ENCODE peak calls at places on chromosomes 3 and 15, in five cellular contexts. One of them, this sample, is unnamed.

GRCh38 chr3:16318216-16318615 is 53.2 kb downstream of the OXNAD1 start:
- DNase-seq in ovary: no peak
- DNase-seq in astrocyte of the cerebellum: no peak
- DNase-seq in dorsolateral prefrontal cortex: no peak
- DNase-seq in GM06990: no peak
- DNase-seq in this sample: no peak

GRCh38 chr3:9945358-9945757 is 6.8 kb downstream of the PRRT3 start:
- DNase-seq in ovary: no peak
- DNase-seq in astrocyte of the cerebellum: no peak
- DNase-seq in dorsolateral prefrontal cortex: no peak
- DNase-seq in GM06990: no peak
- DNase-seq in this sample: no peak

GRCh38 chr3:16402451-16402850 is 111.0 kb downstream of the RFTN1 start:
- DNase-seq in ovary: no peak
- DNase-seq in astrocyte of the cerebellum: no peak
- DNase-seq in dorsolateral prefrontal cortex: no peak
- DNase-seq in GM06990: no peak
- DNase-seq in this sample: peak

GRCh38 chr3:17118771-17119170 is 234.0 kb downstream of the PLCL2 start:
- DNase-seq in ovary: no peak
- DNase-seq in astrocyte of the cerebellum: no peak
- DNase-seq in dorsolateral prefrontal cortex: no peak
- DNase-seq in GM06990: no peak
- DNase-seq in this sample: no peak

GRCh38 chr3:194069421-194070219 is 66.3 kb upstream of the HES1 start:
- DNase-seq in ovary: no peak
- DNase-seq in astrocyte of the cerebellum: no peak
- DNase-seq in dorsolateral prefrontal cortex: no peak
- DNase-seq in GM06990: no peak
- DNase-seq in this sample: no peak

GRCh38 chr15:84783493-84784251 is 33.5 kb upstream of the ALPK3 start:
- DNase-seq in ovary: no peak
- DNase-seq in astrocyte of the cerebellum: no peak
- DNase-seq in dorsolateral prefrontal cortex: no peak
- DNase-seq in GM06990: no peak
- DNase-seq in this sample: no peak

GRCh38 chr3:58532794-58533220 is 4.2 kb downstream of the ACOX2 start:
- DNase-seq in ovary: peak
- DNase-seq in astrocyte of the cerebellum: no peak
- DNase-seq in dorsolateral prefrontal cortex: peak
- DNase-seq in GM06990: peak
- DNase-seq in this sample: peak

GRCh38 chr15:92448370-92448769 is 54.7 kb downstream of the ST8SIA2 start:
- DNase-seq in ovary: no peak
- DNase-seq in astrocyte of the cerebellum: no peak
- DNase-seq in dorsolateral prefrontal cortex: no peak
- DNase-seq in GM06990: no peak
- DNase-seq in this sample: no peak

GRCh38 chr3:117562000-117562399 is 852.4 kb downstream of the TUSC7 start:
- DNase-seq in ovary: no peak
- DNase-seq in astrocyte of the cerebellum: no peak
- DNase-seq in dorsolateral prefrontal cortex: no peak
- DNase-seq in GM06990: no peak
- DNase-seq in this sample: no peak

GRCh38 chr15:87219650-87220615 is 1036.6 kb downstream of the NTRK3 start:
- DNase-seq in ovary: no peak
- DNase-seq in astrocyte of the cerebellum: no peak
- DNase-seq in dorsolateral prefrontal cortex: no peak
- DNase-seq in GM06990: no peak
- DNase-seq in this sample: no peak

GRCh38 chr15:58179206-58179605 is 41.0 kb downstream of the AQP9 start:
- DNase-seq in ovary: no peak
- DNase-seq in astrocyte of the cerebellum: no peak
- DNase-seq in dorsolateral prefrontal cortex: no peak
- DNase-seq in GM06990: no peak
- DNase-seq in this sample: no peak

GRCh38 chr3:146277953-146278631 is 27.2 kb upstream of the PLSCR4 start:
- DNase-seq in ovary: no peak
- DNase-seq in astrocyte of the cerebellum: peak
- DNase-seq in dorsolateral prefrontal cortex: no peak
- DNase-seq in GM06990: no peak
- DNase-seq in this sample: peak

GRCh38 chr3:72100626-72101187 is 315.8 kb upstream of the PROK2 start:
- DNase-seq in ovary: peak
- DNase-seq in astrocyte of the cerebellum: no peak
- DNase-seq in dorsolateral prefrontal cortex: peak
- DNase-seq in GM06990: peak
- DNase-seq in this sample: peak

GRCh38 chr3:4835616-4836043 is 143.6 kb upstream of the BHLHE40 start:
- DNase-seq in ovary: no peak
- DNase-seq in astrocyte of the cerebellum: no peak
- DNase-seq in dorsolateral prefrontal cortex: no peak
- DNase-seq in GM06990: no peak
- DNase-seq in this sample: no peak

GRCh38 chr3:189999718-190000117 is 121.0 kb downstream of the P3H2 start:
- DNase-seq in ovary: no peak
- DNase-seq in astrocyte of the cerebellum: no peak
- DNase-seq in dorsolateral prefrontal cortex: no peak
- DNase-seq in GM06990: no peak
- DNase-seq in this sample: no peak

GRCh38 chr3:170128259-170128976 is 53.1 kb downstream of the PHC3 start:
- DNase-seq in ovary: no peak
- DNase-seq in astrocyte of the cerebellum: no peak
- DNase-seq in dorsolateral prefrontal cortex: no peak
- DNase-seq in GM06990: peak
- DNase-seq in this sample: no peak

GRCh38 chr15:68352401-68353062 is 75.0 kb downstream of the FEM1B start:
- DNase-seq in ovary: no peak
- DNase-seq in astrocyte of the cerebellum: peak
- DNase-seq in dorsolateral prefrontal cortex: no peak
- DNase-seq in GM06990: no peak
- DNase-seq in this sample: peak

GRCh38 chr3:10374311-10374710 is 53.4 kb upstream of the SEC13 start:
- DNase-seq in ovary: no peak
- DNase-seq in astrocyte of the cerebellum: no peak
- DNase-seq in dorsolateral prefrontal cortex: no peak
- DNase-seq in GM06990: no peak
- DNase-seq in this sample: no peak

GRCh38 chr3:48716508-48716981 is 476 bp downstream of the IP6K2 start:
- DNase-seq in ovary: peak
- DNase-seq in astrocyte of the cerebellum: no peak
- DNase-seq in dorsolateral prefrontal cortex: peak
- DNase-seq in GM06990: peak
- DNase-seq in this sample: no peak

GRCh38 chr15:77819271-77819806 is 186.6 kb upstream of the LINGO1 start:
- DNase-seq in ovary: no peak
- DNase-seq in astrocyte of the cerebellum: no peak
- DNase-seq in dorsolateral prefrontal cortex: peak
- DNase-seq in GM06990: no peak
- DNase-seq in this sample: no peak

GRCh38 chr3:55485208-55485791 is 1.8 kb downstream of the WNT5A start:
- DNase-seq in ovary: peak
- DNase-seq in astrocyte of the cerebellum: peak
- DNase-seq in dorsolateral prefrontal cortex: peak
- DNase-seq in GM06990: peak
- DNase-seq in this sample: peak

GRCh38 chr3:60153221-60153999 is 1097.8 kb downstream of the FHIT start:
- DNase-seq in ovary: no peak
- DNase-seq in astrocyte of the cerebellum: no peak
- DNase-seq in dorsolateral prefrontal cortex: no peak
- DNase-seq in GM06990: no peak
- DNase-seq in this sample: no peak

GRCh38 chr3:177827517-177828249 is 630.4 kb upstream of the TBL1XR1 start:
- DNase-seq in ovary: no peak
- DNase-seq in astrocyte of the cerebellum: peak
- DNase-seq in dorsolateral prefrontal cortex: no peak
- DNase-seq in GM06990: no peak
- DNase-seq in this sample: peak

GRCh38 chr15:95563634-95564033 is 766.9 kb upstream of the NR2F2 start:
- DNase-seq in ovary: no peak
- DNase-seq in astrocyte of the cerebellum: no peak
- DNase-seq in dorsolateral prefrontal cortex: no peak
- DNase-seq in GM06990: no peak
- DNase-seq in this sample: no peak

GRCh38 chr3:19934098-19934566 is at the start of gene EFHB:
- DNase-seq in ovary: no peak
- DNase-seq in astrocyte of the cerebellum: no peak
- DNase-seq in dorsolateral prefrontal cortex: no peak
- DNase-seq in GM06990: no peak
- DNase-seq in this sample: no peak

GRCh38 chr3:146256851-146257486 is 6.1 kb upstream of the PLSCR4 start:
- DNase-seq in ovary: no peak
- DNase-seq in astrocyte of the cerebellum: peak
- DNase-seq in dorsolateral prefrontal cortex: no peak
- DNase-seq in GM06990: no peak
- DNase-seq in this sample: no peak

GRCh38 chr3:183410759-183411158 is 17.7 kb downstream of the MCF2L2 start:
- DNase-seq in ovary: no peak
- DNase-seq in astrocyte of the cerebellum: no peak
- DNase-seq in dorsolateral prefrontal cortex: no peak
- DNase-seq in GM06990: no peak
- DNase-seq in this sample: no peak

GRCh38 chr3:133159498-133160475 is 121.6 kb downstream of the TMEM108 start:
- DNase-seq in ovary: no peak
- DNase-seq in astrocyte of the cerebellum: no peak
- DNase-seq in dorsolateral prefrontal cortex: no peak
- DNase-seq in GM06990: peak
- DNase-seq in this sample: no peak

GRCh38 chr15:64232400-64232799 is 69.6 kb upstream of the PPIB start:
- DNase-seq in ovary: no peak
- DNase-seq in astrocyte of the cerebellum: no peak
- DNase-seq in dorsolateral prefrontal cortex: no peak
- DNase-seq in GM06990: no peak
- DNase-seq in this sample: no peak

GRCh38 chr15:64928626-64929220 is 17.0 kb downstream of the ANKDD1A start:
- DNase-seq in ovary: no peak
- DNase-seq in astrocyte of the cerebellum: no peak
- DNase-seq in dorsolateral prefrontal cortex: no peak
- DNase-seq in GM06990: no peak
- DNase-seq in this sample: no peak

GRCh38 chr3:72095521-72095920 is 310.6 kb upstream of the PROK2 start:
- DNase-seq in ovary: no peak
- DNase-seq in astrocyte of the cerebellum: no peak
- DNase-seq in dorsolateral prefrontal cortex: no peak
- DNase-seq in GM06990: no peak
- DNase-seq in this sample: no peak

GRCh38 chr15:67892559-67893377 is 52.9 kb upstream of the RNU6-1 start:
- DNase-seq in ovary: no peak
- DNase-seq in astrocyte of the cerebellum: no peak
- DNase-seq in dorsolateral prefrontal cortex: no peak
- DNase-seq in GM06990: no peak
- DNase-seq in this sample: no peak

GRCh38 chr3:150409527-150410310 is 1.6 kb downstream of the TSC22D2 start:
- DNase-seq in ovary: peak
- DNase-seq in astrocyte of the cerebellum: no peak
- DNase-seq in dorsolateral prefrontal cortex: peak
- DNase-seq in GM06990: peak
- DNase-seq in this sample: peak

GRCh38 chr15:33852570-33852969 is 115.7 kb upstream of the CHRM5 start:
- DNase-seq in ovary: no peak
- DNase-seq in astrocyte of the cerebellum: peak
- DNase-seq in dorsolateral prefrontal cortex: no peak
- DNase-seq in GM06990: no peak
- DNase-seq in this sample: peak

GRCh38 chr15:95557226-95558046 is 773.1 kb upstream of the NR2F2 start:
- DNase-seq in ovary: no peak
- DNase-seq in astrocyte of the cerebellum: peak
- DNase-seq in dorsolateral prefrontal cortex: no peak
- DNase-seq in GM06990: no peak
- DNase-seq in this sample: peak

GRCh38 chr3:133426721-133427120 is 26.9 kb downstream of the BFSP2 start:
- DNase-seq in ovary: no peak
- DNase-seq in astrocyte of the cerebellum: no peak
- DNase-seq in dorsolateral prefrontal cortex: no peak
- DNase-seq in GM06990: no peak
- DNase-seq in this sample: peak

GRCh38 chr15:99310745-99311144 is 59.5 kb downstream of the LRRC28 start:
- DNase-seq in ovary: no peak
- DNase-seq in astrocyte of the cerebellum: no peak
- DNase-seq in dorsolateral prefrontal cortex: no peak
- DNase-seq in GM06990: no peak
- DNase-seq in this sample: no peak